ENCODE peak calls at places on chromosomes 6 and 20, in seven cellular contexts. M is stimulated activated CD8-positive, alpha-beta memory T cell treated with anti-CD3 and anti-CD28 coated beads, Interleukin-15, amount 100 ng/mL, for 4 hours; I is left lobe of liver; P is activated T-helper 1 cell treated with anti-CD3 and anti-CD28 coated beads, Interleukin-2, amount 50 U/mL, for 16 hours; G is cardiac fibroblast; J is PC-3; F is right lobe of liver. A is an unnamed sample.

GRCh38 chr20:15022921-15023320 is 685.5 kb upstream of the FLRT3 start:
- DNase-seq in M (no peak), I (no peak), J (peak), G (no peak), F (no peak), P (no peak), A (no peak)

GRCh38 chr6:55925292-55925691 is 49.9 kb upstream of the BMP5 start:
- DNase-seq in F (no peak), P (no peak), I (no peak), M (no peak), J (peak), G (peak), A (no peak)

GRCh38 chr6:130760006-130760405 is 67.2 kb upstream of the SMLR1 start:
- DNase-seq in F (no peak), M (no peak), I (no peak), P (no peak), G (peak), J (peak), A (peak)

GRCh38 chr20:1184638-1185315 is at the start of gene TMEM74B:
- DNase-seq in P (no peak), I (no peak), F (no peak), G (no peak), J (no peak), M (no peak), A (peak)

GRCh38 chr6:56693246-56693607 is 50.5 kb upstream of the DST start:
- DNase-seq in G (peak), J (peak), F (peak), M (no peak), P (no peak), I (peak), A (no peak)

GRCh38 chr6:170106906-170107525 is 183.9 kb downstream of the DLL1 start:
- DNase-seq in J (no peak), F (peak), G (no peak), M (no peak), I (peak), P (no peak), A (no peak)

GRCh38 chr20:50469324-50469723 is 40.9 kb upstream of the PTPN1 start:
- DNase-seq in F (no peak), J (no peak), M (no peak), I (no peak), G (no peak), P (no peak), A (no peak)

GRCh38 chr6:105978113-105978512 is 108.0 kb upstream of the PRDM1 start:
- DNase-seq in I (no peak), M (no peak), G (no peak), J (no peak), P (no peak), F (no peak), A (no peak)

GRCh38 chr20:39468703-39469102 is 506.6 kb downstream of the DHX35 start:
- DNase-seq in M (no peak), I (no peak), F (no peak), J (no peak), G (no peak), P (no peak), A (peak)

GRCh38 chr6:3742426-3743344 is 8.8 kb downstream of the PXDC1 start:
- DNase-seq in P (peak), M (peak), J (peak), F (peak), I (peak), G (peak), A (peak)

GRCh38 chr6:159089909-159090308 is 45.1 kb upstream of the TAGAP start:
- DNase-seq in J (no peak), M (no peak), I (no peak), G (no peak), F (no peak), P (no peak), A (no peak)

GRCh38 chr6:157650261-157650640 is 172.8 kb upstream of the SNX9 start:
- DNase-seq in F (no peak), P (no peak), I (no peak), G (no peak), J (no peak), M (no peak), A (no peak)

GRCh38 chr6:156557269-156557885 is 219.8 kb upstream of the ARID1B start:
- DNase-seq in G (peak), J (peak), P (no peak), I (no peak), F (no peak), M (no peak), A (no peak)

GRCh38 chr20:50582591-50583234 is 72.5 kb downstream of the PTPN1 start:
- DNase-seq in J (no peak), I (no peak), F (no peak), G (no peak), M (no peak), P (no peak), A (no peak)

GRCh38 chr20:48241482-48241881 is 456.2 kb upstream of the SULF2 start:
- DNase-seq in I (no peak), G (no peak), J (no peak), M (no peak), F (no peak), P (no peak), A (no peak)

GRCh38 chr6:80165143-80165542 is 58.7 kb downstream of the BCKDHB start:
- DNase-seq in J (no peak), I (no peak), F (no peak), M (no peak), P (no peak), G (no peak), A (no peak)

GRCh38 chr6:70779934-70780333 is 112.3 kb downstream of the SMAP1 start:
- DNase-seq in G (no peak), J (no peak), M (no peak), P (no peak), F (no peak), I (no peak), A (no peak)

GRCh38 chr20:44494681-44495080 is 19.0 kb downstream of the TTPAL start:
- DNase-seq in F (no peak), I (no peak), G (no peak), P (no peak), M (no peak), J (no peak), A (no peak)

GRCh38 chr6:90646936-90647335 is 60.1 kb upstream of the MAP3K7 start:
- DNase-seq in F (no peak), P (no peak), M (no peak), J (peak), G (no peak), I (no peak), A (no peak)

GRCh38 chr20:25325997-25326396 is 64.6 kb downstream of the ABHD12 start:
- DNase-seq in M (no peak), J (no peak), P (no peak), F (no peak), I (no peak), G (no peak), A (no peak)

GRCh38 chr20:20441259-20441658 is 73.4 kb downstream of the INSM1 start:
- DNase-seq in J (no peak), P (no peak), G (no peak), F (no peak), M (no peak), I (no peak), A (no peak)

GRCh38 chr6:79257381-79258205 is 23.1 kb upstream of the HMGN3 start:
- DNase-seq in F (no peak), M (no peak), G (peak), P (no peak), J (peak), I (no peak), A (no peak)

GRCh38 chr6:142416179-142416578 is 114.4 kb downstream of the ADGRG6 start:
- DNase-seq in F (no peak), I (no peak), P (no peak), J (peak), G (peak), M (no peak), A (no peak)

GRCh38 chr6:37242429-37243052 is 15.0 kb upstream of the TBC1D22B start:
- DNase-seq in F (no peak), G (peak), P (no peak), I (no peak), M (no peak), J (peak), A (no peak)

GRCh38 chr20:44485078-44485829 is 9.6 kb downstream of the TTPAL start:
- DNase-seq in G (no peak), F (no peak), P (no peak), J (no peak), M (no peak), I (no peak), A (no peak)

GRCh38 chr6:143531720-143532504 is 20.4 kb upstream of the FUCA2 start:
- DNase-seq in I (no peak), G (no peak), J (no peak), M (no peak), F (no peak), P (no peak), A (no peak)